ENCODE peak calls at places on chromosome 14, in nine cellular contexts. R is activated CD8-positive, alpha-beta memory T cell treated with anti-CD3 and anti-CD28 coated beads, Interleukin-2, amount 50 U/mL, for 4 hours; U is stimulated activated CD8-positive, alpha-beta memory T cell treated with anti-CD3 and anti-CD28 coated beads, Interleukin-7, amount 100 ng/mL, for 1 hour; W is NCI-H748 treated with DMSO at 0.1 percent for 48 hours; H is cardiac muscle cell; J is lower lobe of right lung; G is GM10248; O is WERI-Rb-1; L is mesendoderm. M is an unnamed sample.

GRCh38 chr14:69014829-69015259 is 35.7 kb upstream of the ACTN1 start:
- DNase-seq in G (no peak), H (no peak), L (no peak), W (no peak), R (no peak), J (no peak), U (no peak), O (no peak), M (no peak)

GRCh38 chr14:76883437-76883836 is 57.2 kb downstream of the LRRC74A start:
- DNase-seq in J (no peak), G (no peak), R (no peak), O (no peak), H (no peak), U (no peak), W (no peak), L (no peak), M (no peak)

GRCh38 chr14:32047791-32048190 is 29.3 kb upstream of the ARHGAP5 start:
- DNase-seq in J (no peak), R (no peak), L (no peak), U (no peak), H (no peak), G (no peak), O (no peak), W (no peak), M (no peak)

GRCh38 chr14:104735830-104736642 is 12.0 kb downstream of the ADSS1 start:
- DNase-seq in H (peak), J (peak), G (no peak), R (no peak), U (no peak), O (no peak), W (no peak), L (no peak), M (peak)

GRCh38 chr14:94009767-94010166 is 12.7 kb downstream of the CCDC197 start:
- DNase-seq in H (peak), W (no peak), L (no peak), G (peak), O (no peak), J (no peak), R (no peak), U (no peak), M (no peak)

GRCh38 chr14:105897725-105898113 is 371.3 kb downstream of the TMEM121 start:
- DNase-seq in G (no peak), R (no peak), O (no peak), L (no peak), H (no peak), J (no peak), W (no peak), U (no peak), M (no peak)

GRCh38 chr14:79251278-79251677 is 960.0 kb downstream of the DIO2 start:
- DNase-seq in U (no peak), H (no peak), L (no peak), R (no peak), O (no peak), W (no peak), J (no peak), G (no peak), M (no peak)

GRCh38 chr14:38278035-38278434 is 22.1 kb upstream of the CLEC14A start:
- DNase-seq in W (no peak), J (no peak), O (no peak), H (no peak), R (no peak), L (no peak), U (no peak), G (no peak), M (no peak)

GRCh38 chr14:81169711-81170103 is 51.1 kb downstream of the GTF2A1 start:
- DNase-seq in H (peak), J (peak), G (peak), W (no peak), O (no peak), U (no peak), L (peak), R (no peak), M (peak)

GRCh38 chr14:68958553-68958952 is 20.5 kb downstream of the ACTN1 start:
- DNase-seq in H (no peak), U (no peak), L (no peak), G (no peak), R (no peak), O (no peak), J (no peak), W (no peak), M (no peak)

GRCh38 chr14:90510208-90510607 is 113.4 kb downstream of the CALM1 start:
- DNase-seq in O (no peak), U (no peak), L (no peak), R (no peak), J (peak), H (no peak), W (no peak), G (no peak), M (peak)

GRCh38 chr14:55127491-55127951 is 1.5 kb upstream of the LGALS3 start:
- DNase-seq in L (no peak), H (no peak), R (no peak), G (no peak), W (no peak), J (no peak), O (no peak), U (no peak), M (no peak)

GRCh38 chr14:95432152-95433093 is 84.0 kb downstream of the SYNE3 start:
- DNase-seq in L (peak), G (no peak), H (peak), U (no peak), J (no peak), R (no peak), W (peak), O (peak), M (no peak)

GRCh38 chr14:33249361-33249760 is 310.7 kb downstream of the NPAS3 start:
- DNase-seq in W (no peak), G (no peak), L (no peak), O (no peak), J (no peak), H (no peak), R (no peak), U (no peak), M (no peak)

GRCh38 chr14:38716871-38717270 is 386.2 kb downstream of the SEC23A start:
- DNase-seq in W (no peak), O (no peak), U (no peak), L (no peak), H (no peak), G (no peak), R (no peak), J (no peak), M (no peak)

GRCh38 chr14:61296707-61297502 is 15.8 kb upstream of the TMEM30B start:
- DNase-seq in L (peak), R (no peak), U (no peak), J (no peak), H (peak), G (peak), O (no peak), W (peak), M (no peak)

GRCh38 chr14:100239200-100239839 is 376 bp downstream of the YY1 start:
- DNase-seq in J (peak), W (no peak), G (no peak), L (no peak), U (no peak), R (peak), O (no peak), H (no peak), M (peak)